ENCODE peak calls at places on chromosomes 1 and 21, in eight cellular contexts. K is adrenal gland, P is heart left ventricle, L is ovary, V is H1, A is spleen, X is stomach, J is sigmoid colon. E is an unnamed sample.

GRCh38 chr1:54904476-54905048 is 17.6 kb upstream of the DHCR24 start:
- DNase-seq in K (no peak), P (no peak), L (no peak), V (no peak), A (no peak), X (no peak), J (no peak), E (no peak)

GRCh38 chr1:200257235-200257634 is 152.6 kb downstream of the ZNF281 start:
- DNase-seq in K (no peak), P (no peak), L (no peak), V (no peak), A (no peak), X (no peak), J (no peak), E (no peak)

GRCh38 chr1:2351723-2352122 is 39.6 kb downstream of the MORN1 start:
- DNase-seq in K (no peak), P (no peak), L (no peak), V (no peak), A (peak), X (no peak), J (no peak), E (no peak)

GRCh38 chr1:186082235-186082937 is 292.7 kb downstream of the TPR start:
- DNase-seq in K (peak), P (peak), L (peak), V (no peak), A (peak), X (peak), J (peak), E (no peak)

GRCh38 chr1:197198333-197198732 is 51.9 kb upstream of the ASPM start:
- DNase-seq in K (no peak), P (no peak), L (no peak), V (no peak), A (no peak), X (no peak), J (no peak), E (no peak)

GRCh38 chr1:19311503-19311930 is 427 bp downstream of the AKR7A2 start:
- DNase-seq in K (no peak), P (peak), L (peak), V (peak), A (no peak), X (no peak), J (peak), E (peak)

GRCh38 chr1:38991638-38992449 is 768 bp downstream of the AKIRIN1 start:
- DNase-seq in K (peak), P (peak), L (no peak), V (no peak), A (peak), X (peak), J (peak), E (peak)

GRCh38 chr1:231806623-231807470 is 180.3 kb downstream of the DISC1 start:
- DNase-seq in K (peak), P (peak), L (peak), V (peak), A (peak), X (peak), J (peak), E (peak)

GRCh38 chr1:205339717-205340116 is 17.0 kb downstream of the KLHDC8A start:
- DNase-seq in K (no peak), P (no peak), L (no peak), V (no peak), A (no peak), X (no peak), J (no peak), E (no peak)

GRCh38 chr21:42398130-42398394 is 2.2 kb upstream of the TMPRSS3 start:
- DNase-seq in K (no peak), P (no peak), L (no peak), V (no peak), A (no peak), X (no peak), J (no peak), E (no peak)

GRCh38 chr1:55210990-55211389 is 4.2 kb downstream of the USP24 start:
- DNase-seq in K (no peak), P (no peak), L (no peak), V (no peak), A (no peak), X (no peak), J (no peak), E (no peak)

GRCh38 chr21:44477712-44478111 is 22.4 kb downstream of the LRRC3 start:
- DNase-seq in K (no peak), P (no peak), L (no peak), V (no peak), A (peak), X (no peak), J (peak), E (no peak)

GRCh38 chr1:171743014-171743870 is 1.4 kb upstream of the VAMP4 start:
- DNase-seq in K (peak), P (no peak), L (no peak), V (no peak), A (no peak), X (no peak), J (no peak), E (peak)

GRCh38 chr1:171742577-171742922 is 685 bp upstream of the VAMP4 start:
- DNase-seq in K (peak), P (peak), L (peak), V (peak), A (peak), X (peak), J (peak), E (peak)

GRCh38 chr1:171740356-171740863 is 1.5 kb downstream of the VAMP4 start:
- DNase-seq in K (no peak), P (no peak), L (no peak), V (no peak), A (no peak), X (no peak), J (no peak), E (no peak)

GRCh38 chr1:171740987-171741871 is 636 bp downstream of the VAMP4 start:
- DNase-seq in K (peak), P (peak), L (peak), V (no peak), A (no peak), X (peak), J (peak), E (peak)

DNA sequence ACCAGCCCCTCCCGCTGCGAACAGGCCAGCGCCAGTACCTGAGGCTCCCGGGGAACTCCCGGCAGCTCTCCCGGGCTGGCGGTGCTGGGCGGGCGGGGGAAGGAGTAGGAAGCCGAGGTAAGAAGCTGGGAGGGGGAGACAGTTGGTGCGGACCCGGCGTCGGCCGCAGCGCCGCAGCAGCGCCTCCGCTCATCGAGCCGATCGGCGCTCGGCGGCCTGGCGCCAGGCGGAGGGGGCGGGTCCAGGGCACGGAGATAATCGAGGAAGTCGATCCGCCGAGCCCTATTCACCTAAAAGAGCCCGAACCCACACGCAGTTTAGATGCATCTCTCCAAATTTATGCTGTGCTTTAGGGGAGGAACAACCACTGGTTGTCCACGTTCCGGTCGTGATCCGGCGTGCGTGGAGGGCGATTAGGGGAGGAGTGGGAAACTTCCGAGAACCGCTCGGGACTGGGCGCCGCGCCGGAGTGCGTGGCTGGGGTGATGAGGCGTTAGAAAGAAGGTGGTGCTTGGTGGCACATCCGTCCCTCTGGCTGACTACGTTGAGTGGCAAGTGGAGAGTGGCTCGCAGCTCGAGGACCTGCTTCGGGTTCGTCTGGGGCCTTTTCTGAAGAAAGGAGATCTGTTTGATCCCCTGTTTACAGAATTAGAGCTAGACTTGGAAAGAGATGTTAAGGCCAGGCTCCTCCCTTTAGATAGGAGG is at the start of gene VAMP4:
- DNase-seq in K (peak), P (peak), L (peak), V (peak), A (peak), X (peak), J (peak), E (peak)
- TF ChIP-seq POLR2A in K (peak), P (no peak), L (peak), V (peak), A (peak), X (peak), J (peak), E (peak)

DNA sequence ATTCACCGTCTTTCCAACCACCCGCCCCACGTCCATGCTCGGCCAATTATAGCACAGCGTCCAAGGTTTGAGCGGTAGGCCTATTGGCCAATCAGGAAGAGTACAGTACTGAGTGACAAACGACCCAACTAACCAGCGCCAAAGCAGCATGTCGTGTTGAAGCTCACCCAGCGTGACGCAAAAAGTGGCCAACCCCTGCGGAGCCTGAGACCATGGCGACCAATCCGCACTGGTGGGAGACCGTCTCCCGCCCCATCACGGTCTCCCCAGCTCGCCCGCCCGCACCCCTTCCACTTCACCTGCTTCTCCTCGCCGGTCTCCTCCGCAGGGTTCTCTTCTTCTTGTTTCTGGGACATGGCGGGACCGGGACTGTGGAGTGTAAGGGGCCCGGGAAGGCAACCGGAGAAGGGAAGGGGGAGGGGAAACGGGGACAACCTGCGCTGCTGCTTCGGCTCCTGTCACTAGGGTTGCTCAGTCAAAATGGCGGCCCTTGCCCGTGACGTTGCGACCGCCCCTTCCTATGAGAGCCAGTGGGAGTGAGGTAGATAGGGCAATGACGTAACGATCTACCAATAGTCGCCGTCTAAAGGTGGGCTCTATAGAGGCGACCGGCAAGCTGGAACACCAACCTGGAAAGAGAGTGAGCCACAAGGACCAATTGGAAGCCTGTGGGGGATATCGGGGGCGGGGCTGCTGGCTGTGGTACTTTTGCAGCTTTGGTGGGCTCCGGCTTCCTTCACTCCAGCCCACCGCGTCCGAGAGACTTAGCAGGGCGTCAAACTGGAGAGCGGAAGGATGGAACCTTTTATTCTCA is at the start of gene ENSA:
- DNase-seq in K (peak), P (peak), L (peak), V (peak), A (peak), X (peak), J (peak), E (peak)
- TF ChIP-seq POLR2A in K (peak), P (peak), L (peak), V (peak), A (peak), X (peak), J (peak), E (peak)

GRCh38 chr1:3778590-3779264 is 6.2 kb downstream of the SMIM1 start:
- DNase-seq in K (no peak), P (no peak), L (no peak), V (no peak), A (peak), X (no peak), J (no peak), E (no peak)
- TF ChIP-seq POLR2A in K (no peak), P (no peak), L (no peak), V (no peak), A (no peak), X (no peak), J (no peak), E (no peak)

DNA sequence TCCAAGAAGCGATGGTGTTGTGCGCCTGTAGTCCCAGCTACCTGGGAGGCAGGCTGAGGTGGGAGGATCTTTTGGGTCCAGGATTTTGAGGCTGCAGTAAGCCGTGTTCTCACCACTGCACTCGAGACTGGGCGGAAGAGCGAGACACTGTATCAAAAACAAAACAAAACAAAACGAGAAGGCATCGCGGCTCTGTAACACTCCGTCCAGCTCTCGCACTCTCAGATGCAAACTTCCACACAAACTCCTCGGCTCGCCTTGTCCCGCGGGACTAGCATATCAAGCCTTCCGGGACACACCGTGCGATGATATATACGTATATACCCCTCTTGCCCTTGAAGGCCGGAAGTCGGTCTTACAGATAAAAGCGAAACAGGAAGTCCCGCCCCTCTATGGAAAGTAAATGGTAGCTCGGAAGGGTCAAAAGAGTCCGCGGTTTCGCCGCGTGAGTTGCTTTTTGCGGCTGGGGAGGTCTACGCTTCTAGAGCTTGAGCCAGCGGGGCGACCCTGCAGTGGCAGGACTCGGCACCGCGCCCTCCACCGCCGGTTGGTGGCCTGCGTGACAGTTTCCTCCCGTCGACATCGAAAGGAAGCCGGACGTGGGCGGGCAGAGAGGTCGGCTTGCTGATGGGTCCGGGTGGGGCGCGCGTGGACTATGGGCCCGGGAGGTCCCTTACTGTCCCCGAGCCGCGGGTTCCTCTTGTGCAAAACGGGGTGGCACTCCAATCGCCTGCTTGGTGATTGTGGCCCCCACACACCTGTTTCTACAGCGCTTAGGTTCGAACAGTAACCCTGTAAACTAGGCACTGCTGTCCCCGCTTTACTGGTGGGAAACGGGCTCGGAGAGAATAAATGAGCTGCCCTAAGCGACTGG is at the start of gene COA6:
- DNase-seq in K (peak), P (peak), L (peak), V (peak), A (peak), X (peak), J (peak), E (peak)
- TF ChIP-seq POLR2A in K (peak), P (no peak), L (peak), V (no peak), A (peak), X (peak), J (peak), E (peak)

GRCh38 chr1:22362626-22363402 is 88.8 kb upstream of the ZBTB40 start:
- DNase-seq in K (no peak), P (no peak), L (no peak), V (no peak), A (no peak), X (no peak), J (no peak), E (no peak)
- TF ChIP-seq POLR2A in K (no peak), P (no peak), L (no peak), V (no peak), A (no peak), X (no peak), J (no peak), E (no peak)